ENCODE peak calls at places on chromosomes 11 and 22, in seven cellular contexts. B, Y, Z, U, I, H and L are unnamed samples. For H3K4me1, the result is how much of the 10 kb centered on the place peaks cover.

GRCh38 chr11:58003591-58003990 is 20.1 kb upstream of the OR9Q1 start:
- DNase-seq in B (no peak), Y (no peak), Z (no peak), U (no peak), I (no peak), H (no peak), L (no peak)

GRCh38 chr11:76148941-76149613 is 57.2 kb downstream of the WNT11 start:
- DNase-seq in B (peak), Y (no peak), Z (no peak), U (no peak), I (no peak), H (no peak), L (no peak)

GRCh38 chr11:10627306-10627705 is 58.8 kb upstream of the LYVE1 start:
- DNase-seq in B (no peak), Y (no peak), Z (no peak), U (no peak), I (no peak), H (no peak), L (no peak)

GRCh38 chr11:66563832-66564231 is 4.6 kb downstream of the CTSF start:
- DNase-seq in B (no peak), Y (no peak), Z (no peak), U (no peak), I (no peak), H (no peak), L (no peak)

GRCh38 chr11:8206251-8207079 is 37.6 kb upstream of the RIC3 start:
- DNase-seq in B (no peak), Y (no peak), Z (peak), U (no peak), I (no peak), H (no peak), L (no peak)

GRCh38 chr11:2516276-2517015 is 71.6 kb downstream of the KCNQ1 start:
- DNase-seq in B (peak), Y (no peak), Z (no peak), U (no peak), I (peak), H (no peak), L (no peak)

GRCh38 chr11:11243790-11244469 is 109.1 kb downstream of the CSNK2A3 start:
- DNase-seq in B (no peak), Y (no peak), Z (peak), U (no peak), I (peak), H (no peak), L (no peak)

GRCh38 chr11:118643142-118643994 is 36.0 kb downstream of the PHLDB1 start:
- DNase-seq in B (no peak), Y (no peak), Z (peak), U (no peak), I (no peak), H (no peak), L (no peak)

GRCh38 chr11:128643661-128644060 is 50.2 kb upstream of the FLI1 start:
- DNase-seq in B (no peak), Y (no peak), Z (no peak), U (no peak), I (no peak), H (no peak), L (no peak)

GRCh38 chr11:102361100-102362021 is 14.3 kb downstream of the BIRC2 start:
- DNase-seq in B (no peak), Y (no peak), Z (no peak), U (peak), I (no peak), H (no peak), L (no peak)

GRCh38 chr22:44286673-44287072 is 26.1 kb downstream of the SHISAL1 start:
- DNase-seq in B (no peak), Y (no peak), Z (no peak), U (no peak), I (no peak), H (no peak), L (no peak)

GRCh38 chr11:101975734-101976133 is 59.4 kb upstream of the ANGPTL5 start:
- DNase-seq in B (no peak), Y (no peak), Z (no peak), U (no peak), I (no peak), H (no peak), L (no peak)

GRCh38 chr11:127247261-127247660 is 246.7 kb upstream of the KIRREL3 start:
- DNase-seq in B (no peak), Y (no peak), Z (no peak), U (no peak), I (no peak), H (no peak), L (no peak)

GRCh38 chr11:97269527-97269926 is 879.7 kb downstream of the JRKL start:
- DNase-seq in B (no peak), Y (no peak), Z (no peak), U (no peak), I (no peak), H (no peak), L (no peak)

GRCh38 chr11:122202161-122202950 is 86.3 kb upstream of the BLID start:
- DNase-seq in B (no peak), Y (no peak), Z (peak), U (peak), I (peak), H (no peak), L (no peak)

DNA sequence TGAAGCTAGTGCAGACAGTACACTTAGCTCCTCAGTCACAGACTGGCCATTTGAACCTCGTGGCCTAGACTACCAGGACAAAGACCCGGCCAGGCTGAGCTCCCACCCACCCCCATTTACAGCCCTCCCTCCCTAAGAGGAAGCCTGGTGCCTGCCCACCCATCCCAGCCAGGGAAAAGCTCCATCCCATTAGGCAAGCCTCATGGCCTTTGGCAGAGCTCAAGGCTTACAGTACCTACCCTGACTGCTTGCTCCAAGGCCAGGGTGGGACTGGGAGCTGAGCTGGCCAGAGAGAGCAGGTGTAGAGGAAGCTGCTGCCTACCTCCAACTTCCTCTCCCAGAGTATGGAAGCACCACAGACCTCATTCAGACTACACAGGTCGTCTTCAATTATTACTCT is 7.5 kb downstream of the PIK3IP1 start:
- DNase-seq in B (no peak), Y (no peak), Z (no peak), U (no peak), I (no peak), H (no peak), L (no peak)
- H3K4me1 ChIP-seq in B (under half), Y (half or more), Z (under half), U (under half), I (under half), H (under half), L (half or more)

DNA sequence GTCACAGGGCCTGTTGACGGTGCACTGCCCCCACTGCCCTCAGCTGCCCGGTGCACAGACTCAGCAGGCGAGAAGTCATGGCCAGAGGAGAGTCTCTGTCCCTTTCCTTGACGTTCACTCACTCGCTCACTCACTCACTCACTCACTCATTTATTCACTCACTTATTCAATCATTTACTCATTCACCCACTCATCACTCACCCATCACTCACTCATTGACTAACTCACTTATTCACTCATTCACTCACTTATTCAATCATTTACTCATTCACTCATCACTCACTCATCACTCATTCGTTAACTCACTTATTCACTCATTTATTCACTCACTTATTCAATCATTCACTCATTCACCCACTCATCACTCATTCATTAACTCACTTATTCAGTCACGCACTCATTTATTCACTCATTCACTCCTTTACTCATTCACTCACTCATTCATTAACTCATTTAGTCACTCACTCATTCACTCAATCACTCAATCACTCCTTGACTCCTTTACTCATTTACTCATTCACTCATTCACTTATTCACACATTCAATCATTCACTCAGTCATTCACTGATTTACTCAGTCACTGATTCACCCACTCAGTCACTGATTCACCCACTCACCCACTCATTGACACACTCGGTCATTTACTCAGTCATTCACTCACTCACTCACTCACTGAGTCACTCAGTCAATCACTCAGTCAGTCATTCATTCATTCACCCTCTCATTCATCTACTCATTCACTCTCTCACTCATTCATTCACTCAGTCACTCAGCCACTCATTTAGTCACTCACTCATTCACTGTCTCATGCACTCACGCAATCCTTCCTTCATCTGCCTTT is 1193.5 kb downstream of the BRD1 start:
- DNase-seq in B (no peak), Y (no peak), Z (no peak), U (no peak), I (no peak), H (no peak), L (no peak)
- TF ChIP-seq POLR2A in B (no peak), Y (no peak), Z (no peak), U (no peak), I (no peak), H (no peak), L (no peak)

GRCh38 chr11:68142441-68143309 is 21.5 kb upstream of the CHKA start:
- DNase-seq in B (no peak), Y (no peak), Z (no peak), U (no peak), I (no peak), H (no peak), L (no peak)

GRCh38 chr11:68141247-68142027 is 20.2 kb upstream of the CHKA start:
- DNase-seq in B (no peak), Y (no peak), Z (no peak), U (no peak), I (no peak), H (no peak), L (no peak)

GRCh38 chr11:68143310-68143689 is 22.1 kb upstream of the CHKA start:
- DNase-seq in B (no peak), Y (no peak), Z (no peak), U (no peak), I (no peak), H (no peak), L (no peak)

GRCh38 chr11:68140496-68141246 is 19.5 kb upstream of the CHKA start:
- DNase-seq in B (no peak), Y (no peak), Z (peak), U (no peak), I (no peak), H (no peak), L (no peak)

DNA sequence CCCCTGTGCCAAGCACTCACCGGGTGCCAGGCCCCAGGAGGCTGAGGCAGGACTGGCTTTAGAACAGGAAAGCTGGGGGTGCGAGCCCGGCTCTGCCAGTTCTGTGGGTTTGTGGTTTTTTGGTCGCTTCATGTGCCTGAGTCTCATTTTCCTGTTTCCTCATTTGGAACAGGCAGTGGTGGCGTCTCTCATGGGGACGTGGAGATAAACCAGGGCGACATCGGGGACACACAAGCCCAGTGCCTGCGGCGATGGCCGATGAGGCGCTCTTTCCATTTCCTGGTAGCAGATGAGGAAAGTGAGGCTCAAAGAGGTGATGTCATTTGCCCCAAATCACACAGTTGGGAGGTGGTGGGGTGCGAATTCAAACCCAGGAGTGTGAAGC is 20.8 kb upstream of the CHKA start:
- DNase-seq in B (peak), Y (no peak), Z (peak), U (no peak), I (no peak), H (no peak), L (no peak)
- H3K4me3 ChIP-seq in B (no peak), Y (no peak), Z (no peak), U (no peak), I (no peak), H (no peak), L (no peak)

DNA sequence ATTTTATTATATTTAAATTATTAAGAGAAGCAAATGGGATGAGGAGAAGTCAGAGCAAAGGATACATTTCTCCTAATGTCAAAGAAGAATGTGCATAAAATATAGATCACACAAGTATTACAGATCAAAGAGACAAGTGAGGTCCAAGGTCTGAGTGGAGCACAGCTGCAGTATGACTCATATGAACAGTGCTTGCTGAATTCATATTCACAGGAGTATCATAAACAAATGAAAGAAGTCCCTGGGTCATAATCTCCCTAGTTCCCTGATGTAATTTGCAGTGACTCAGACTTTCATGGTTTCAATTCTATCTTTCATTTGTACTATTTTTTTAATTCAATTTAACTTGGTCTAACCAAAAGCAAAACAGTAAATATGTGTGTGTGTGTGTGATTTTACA is 499.0 kb upstream of the CCDC179 start:
- DNase-seq in B (no peak), Y (no peak), Z (peak), U (peak), I (no peak), H (no peak), L (no peak)
- H3K4me1 ChIP-seq in B (under half), Y (under half), Z (under half), U (under half), I (under half), H (under half), L (under half)